ENCODE peak calls at places on chromosomes 11 and 22, in five cellular contexts. One of them, this sample, is unnamed.

GRCh38 chr11:43035011-43035564 is 276.7 kb upstream of the API5 start:
- DNase-seq in brain microvascular endothelial cell: no peak
- DNase-seq in GM23338: no peak
- DNase-seq in foreskin fibroblast: no peak
- DNase-seq in osteocyte: no peak
- DNase-seq in this sample: no peak

GRCh38 chr11:113663567-113663966 is 42.5 kb downstream of the TMPRSS5 start:
- DNase-seq in brain microvascular endothelial cell: no peak
- DNase-seq in GM23338: no peak
- DNase-seq in foreskin fibroblast: no peak
- DNase-seq in osteocyte: no peak
- DNase-seq in this sample: no peak

GRCh38 chr11:10941429-10941828 is 83.6 kb upstream of the ZBED5 start:
- DNase-seq in brain microvascular endothelial cell: no peak
- DNase-seq in GM23338: no peak
- DNase-seq in foreskin fibroblast: no peak
- DNase-seq in osteocyte: no peak
- DNase-seq in this sample: no peak

GRCh38 chr22:50526849-50527801 is 1.7 kb upstream of the SCO2 start:
- DNase-seq in brain microvascular endothelial cell: no peak
- DNase-seq in GM23338: peak; percentile 67
- DNase-seq in foreskin fibroblast: no peak
- DNase-seq in osteocyte: no peak
- DNase-seq in this sample: no peak

GRCh38 chr11:2525166-2525861 is 80.5 kb downstream of the KCNQ1 start:
- DNase-seq in brain microvascular endothelial cell: no peak
- DNase-seq in GM23338: no peak
- DNase-seq in foreskin fibroblast: no peak
- DNase-seq in osteocyte: peak; percentile 75
- DNase-seq in this sample: peak; percentile 7

GRCh38 chr11:106231591-106231990 is 154.1 kb downstream of the AASDHPPT start:
- DNase-seq in brain microvascular endothelial cell: no peak
- DNase-seq in GM23338: no peak
- DNase-seq in foreskin fibroblast: peak; percentile 23
- DNase-seq in osteocyte: no peak
- DNase-seq in this sample: no peak

GRCh38 chr11:112719736-112720525 is 241.3 kb upstream of the NCAM1 start:
- DNase-seq in brain microvascular endothelial cell: no peak
- DNase-seq in GM23338: no peak
- DNase-seq in foreskin fibroblast: no peak
- DNase-seq in osteocyte: no peak
- DNase-seq in this sample: no peak

GRCh38 chr11:33770236-33770635 is 4.1 kb downstream of the FBXO3 start:
- DNase-seq in brain microvascular endothelial cell: no peak
- DNase-seq in GM23338: no peak
- DNase-seq in foreskin fibroblast: no peak
- DNase-seq in osteocyte: no peak
- DNase-seq in this sample: no peak

GRCh38 chr11:30852091-30852490 is 265.9 kb upstream of the MPPED2 start:
- DNase-seq in brain microvascular endothelial cell: no peak
- DNase-seq in GM23338: no peak
- DNase-seq in foreskin fibroblast: no peak
- DNase-seq in osteocyte: no peak
- DNase-seq in this sample: no peak

GRCh38 chr11:18878211-18878610 is 61.0 kb downstream of the MRGPRX1 start:
- DNase-seq in brain microvascular endothelial cell: no peak
- DNase-seq in GM23338: no peak
- DNase-seq in foreskin fibroblast: no peak
- DNase-seq in osteocyte: no peak
- DNase-seq in this sample: no peak

GRCh38 chr11:64485077-64485476 is 105.9 kb upstream of the SLC22A12 start:
- DNase-seq in brain microvascular endothelial cell: no peak
- DNase-seq in GM23338: peak; percentile 23
- DNase-seq in foreskin fibroblast: no peak
- DNase-seq in osteocyte: no peak
- DNase-seq in this sample: no peak

GRCh38 chr11:35487532-35488078 is 37.8 kb downstream of the PAMR1 start:
- DNase-seq in brain microvascular endothelial cell: peak; percentile 60
- DNase-seq in GM23338: peak; percentile 94
- DNase-seq in foreskin fibroblast: peak; percentile 48
- DNase-seq in osteocyte: no peak
- DNase-seq in this sample: peak; percentile 23

GRCh38 chr11:91967018-91967715 is 257.5 kb upstream of the FAT3 start:
- DNase-seq in brain microvascular endothelial cell: no peak
- DNase-seq in GM23338: no peak
- DNase-seq in foreskin fibroblast: no peak
- DNase-seq in osteocyte: no peak
- DNase-seq in this sample: no peak

DNA sequence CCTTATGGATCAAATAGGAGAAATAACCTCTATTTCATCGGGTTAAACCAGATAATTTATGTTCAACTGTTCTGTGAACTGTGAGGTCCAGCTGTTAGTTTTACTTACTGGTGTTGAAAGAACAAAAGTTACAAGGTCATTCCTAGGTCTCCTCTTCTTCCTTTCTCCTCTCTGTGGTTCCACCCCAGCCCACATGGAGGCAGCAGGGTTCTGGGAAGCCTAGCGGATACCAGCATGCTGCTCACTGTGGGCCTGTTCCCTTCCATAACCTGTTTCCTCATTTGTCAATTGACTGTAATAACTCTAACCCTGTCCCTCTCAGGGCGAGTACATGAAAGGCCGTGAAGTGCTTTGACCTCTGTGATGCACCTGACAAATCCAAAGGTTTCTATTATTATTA is 27.8 kb downstream of the RELT start:
- DNase-seq in brain microvascular endothelial cell: peak; percentile 59
- DNase-seq in GM23338: peak; percentile 73
- DNase-seq in foreskin fibroblast: peak; percentile 41
- DNase-seq in osteocyte: no peak
- DNase-seq in this sample: no peak
- TF ChIP-seq CTCF in brain microvascular endothelial cell: peak; percentile 86
- TF ChIP-seq CTCF in GM23338: peak; percentile 86
- TF ChIP-seq CTCF in foreskin fibroblast: peak; percentile 81
- TF ChIP-seq CTCF in osteocyte: peak; percentile 75
- TF ChIP-seq CTCF in this sample: peak; percentile 64

DNA sequence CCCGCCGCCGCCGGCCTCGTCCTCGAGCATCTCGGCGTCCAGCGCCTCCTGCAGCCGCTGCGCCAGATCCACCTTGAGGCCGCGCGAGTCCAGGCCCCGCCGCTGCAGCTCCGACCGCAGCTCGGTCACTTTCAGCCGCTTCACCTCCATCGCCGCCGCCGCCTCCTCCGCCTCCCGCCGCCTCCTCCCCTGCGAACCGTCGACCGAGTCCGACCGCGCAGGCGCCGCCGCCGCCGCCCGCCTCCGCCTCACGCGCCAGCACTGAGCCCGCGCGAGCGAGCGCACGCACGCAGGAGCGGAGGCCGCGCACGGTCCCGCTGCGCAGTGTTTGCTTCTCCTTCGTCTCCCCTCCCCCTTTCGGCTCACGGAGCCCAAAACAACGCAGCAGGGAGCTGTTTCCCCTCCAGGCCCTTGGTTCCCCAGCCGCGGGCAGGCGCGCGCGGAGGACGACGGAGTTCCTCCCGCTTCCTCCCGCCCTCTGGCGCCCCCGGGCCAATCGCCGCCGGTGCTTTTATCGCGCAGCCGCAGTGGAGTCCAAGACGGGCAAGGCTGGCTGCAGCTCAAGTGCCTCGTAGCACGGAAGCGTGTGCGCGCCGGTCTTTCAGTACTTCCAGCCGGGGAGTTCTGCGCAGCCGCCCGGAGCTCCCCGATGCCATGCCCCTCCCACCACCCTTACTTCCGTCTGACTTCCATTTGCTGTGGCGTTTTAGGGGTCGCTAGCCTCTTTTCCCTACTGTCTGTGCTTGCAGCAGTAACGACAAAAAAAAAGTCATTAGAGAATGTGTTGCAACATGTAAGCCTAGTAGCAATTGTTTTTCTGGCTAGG is at the start of gene HNRNPUL2:
- DNase-seq in brain microvascular endothelial cell: peak; percentile 96
- DNase-seq in GM23338: peak; percentile 99
- DNase-seq in foreskin fibroblast: peak; percentile 99
- DNase-seq in osteocyte: peak; percentile 99
- DNase-seq in this sample: peak; percentile 97
- TF ChIP-seq CTCF in brain microvascular endothelial cell: no peak
- TF ChIP-seq CTCF in GM23338: no peak
- TF ChIP-seq CTCF in foreskin fibroblast: no peak
- TF ChIP-seq CTCF in osteocyte: no peak
- TF ChIP-seq CTCF in this sample: no peak

GRCh38 chr11:66143264-66143566 is 73.1 kb downstream of the PACS1 start:
- DNase-seq in brain microvascular endothelial cell: no peak
- DNase-seq in GM23338: no peak
- DNase-seq in foreskin fibroblast: no peak
- DNase-seq in osteocyte: no peak
- DNase-seq in this sample: no peak
- TF ChIP-seq CTCF in brain microvascular endothelial cell: no peak
- TF ChIP-seq CTCF in GM23338: no peak
- TF ChIP-seq CTCF in foreskin fibroblast: no peak
- TF ChIP-seq CTCF in osteocyte: no peak
- TF ChIP-seq CTCF in this sample: no peak

DNA sequence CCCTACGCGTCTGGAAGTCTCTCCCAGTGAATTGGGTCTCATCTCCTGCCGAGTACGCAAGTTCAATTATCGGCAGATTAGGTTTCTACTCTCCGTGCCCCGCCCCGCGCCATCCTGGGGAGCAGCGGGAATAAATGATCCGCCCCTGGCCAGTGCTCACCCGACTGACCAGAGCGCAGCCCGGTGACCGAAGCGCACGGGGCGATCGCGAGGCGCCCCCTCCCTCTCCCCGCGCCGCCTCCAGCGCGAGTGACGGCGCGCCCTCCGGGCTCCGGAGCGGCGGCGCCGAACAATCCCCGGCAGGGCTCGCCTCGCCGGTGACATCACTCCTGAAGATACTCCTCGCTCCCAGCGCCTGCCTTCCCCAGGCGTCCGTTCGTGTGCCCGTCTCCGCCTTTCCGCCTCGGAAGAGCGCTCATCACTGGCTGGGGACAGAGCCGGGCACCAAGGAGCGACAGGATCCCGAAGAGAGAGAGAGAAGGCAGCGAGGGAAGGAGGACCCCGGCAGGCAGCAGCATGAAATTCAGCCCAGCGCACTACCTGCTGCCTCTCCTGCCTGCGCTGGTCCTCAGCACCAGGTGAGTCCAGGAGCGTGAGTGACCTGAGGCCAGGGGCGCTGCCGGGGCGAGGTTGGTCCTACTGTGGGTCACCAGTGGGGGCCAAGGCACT is at the start of gene LUZP2:
- DNase-seq in brain microvascular endothelial cell: peak; percentile 18
- DNase-seq in GM23338: peak; percentile 86
- DNase-seq in foreskin fibroblast: peak; percentile 0
- DNase-seq in osteocyte: peak; percentile 84
- DNase-seq in this sample: peak; percentile 37
- TF ChIP-seq CTCF in brain microvascular endothelial cell: no peak
- TF ChIP-seq CTCF in GM23338: peak; percentile 33
- TF ChIP-seq CTCF in foreskin fibroblast: no peak
- TF ChIP-seq CTCF in osteocyte: peak; percentile 34
- TF ChIP-seq CTCF in this sample: peak; percentile 40

DNA sequence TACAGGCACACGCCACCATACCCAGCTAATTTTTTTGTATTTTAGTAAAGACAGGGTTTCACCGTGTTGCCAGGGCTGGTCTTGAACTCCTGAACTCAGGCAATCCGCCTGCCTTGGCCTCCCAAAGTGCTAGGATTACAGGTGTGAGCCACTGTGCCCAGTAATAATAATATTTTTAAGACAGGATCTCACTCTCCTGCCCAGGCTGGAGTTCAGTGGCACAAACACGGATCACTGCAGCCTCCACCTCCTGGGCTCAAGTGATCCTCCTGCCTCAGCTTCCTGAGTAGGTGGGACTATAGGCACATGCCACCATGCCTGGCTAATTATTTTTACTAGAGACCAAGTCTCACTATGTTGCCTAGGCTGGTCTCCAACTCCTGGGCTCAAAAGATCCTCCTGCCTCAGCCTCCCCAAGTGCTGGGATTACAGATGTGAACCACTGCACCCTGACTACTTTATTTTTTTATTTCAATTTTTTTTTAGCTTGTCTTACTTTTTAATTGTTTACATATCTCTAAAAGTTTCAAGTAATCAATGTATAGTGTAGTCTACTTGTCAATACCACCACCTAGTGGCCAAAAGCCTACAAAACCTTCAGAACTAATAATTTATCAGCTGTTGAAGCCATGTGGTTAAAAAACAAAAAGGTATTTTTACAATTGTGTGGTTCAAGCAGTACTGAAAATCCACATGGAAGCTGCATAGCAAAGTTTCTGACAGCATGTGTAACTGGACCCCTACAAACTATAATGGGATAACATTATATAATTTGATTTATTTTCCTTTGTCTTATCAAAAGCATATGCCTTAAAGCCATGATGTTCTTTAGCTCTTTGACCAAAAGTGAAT is 10.4 kb downstream of the NARS2 start:
- DNase-seq in brain microvascular endothelial cell: peak; percentile 78
- DNase-seq in GM23338: peak; percentile 84
- DNase-seq in foreskin fibroblast: peak; percentile 41
- DNase-seq in osteocyte: no peak
- DNase-seq in this sample: no peak
- TF ChIP-seq CTCF in brain microvascular endothelial cell: peak; percentile 44
- TF ChIP-seq CTCF in GM23338: peak; percentile 64
- TF ChIP-seq CTCF in foreskin fibroblast: peak; percentile 50
- TF ChIP-seq CTCF in osteocyte: peak; percentile 74
- TF ChIP-seq CTCF in this sample: peak; percentile 81

This sample was measured in progenitor cell of endocrine pancreas.